ENCODE peak calls at places on chromosomes 7 and 10, in ten cellular contexts. O is pancreas; N is bronchial epithelial cell; H is ovary; Z is germinal center; F is BJ; M is stimulated activated CD8-positive, alpha-beta memory T cell treated with anti-CD3 and anti-CD28 coated beads, Interleukin-4, amount 100 ng/mL, for 1 hour; C is endothelial cell of umbilical vein; Y is HCT116; W is T47D. A is an unnamed sample.
A peak's percentile ranks its signal among the peaks of the same experiment; 100 is the strongest.

GRCh38 chr10:117723343-117723742 is 180.8 kb downstream of the EMX2 start:
- DNase-seq in O (no peak), N (no peak), H (no peak), Z (no peak), F (no peak), M (no peak), C (no peak), Y (no peak), W (peak; percentile 39), A (no peak)

GRCh38 chr10:22652988-22653431 is 61.4 kb downstream of the PIP4K2A start:
- DNase-seq in O (no peak), N (no peak), H (no peak), Z (no peak), F (no peak), M (no peak), C (no peak), Y (no peak), W (no peak), A (no peak)

GRCh38 chr7:69123003-69123402 is 475.3 kb upstream of the AUTS2 start:
- DNase-seq in O (no peak), N (no peak), H (no peak), Z (no peak), F (no peak), M (no peak), C (no peak), Y (no peak), W (no peak), A (no peak)

GRCh38 chr10:98376485-98376884 is 38.5 kb downstream of the PYROXD2 start:
- DNase-seq in O (no peak), N (peak; percentile 9), H (no peak), Z (no peak), F (no peak), M (no peak), C (no peak), Y (no peak), W (peak; percentile 37), A (peak; percentile 32)

GRCh38 chr10:34906021-34906965 is 91.2 kb upstream of the PARD3 start:
- DNase-seq in O (no peak), N (peak; percentile 95), H (no peak), Z (no peak), F (no peak), M (no peak), C (no peak), Y (no peak), W (peak; percentile 90), A (peak; percentile 84)

GRCh38 chr7:15168489-15168888 is 265.9 kb upstream of the DGKB start:
- DNase-seq in O (no peak), N (no peak), H (no peak), Z (no peak), F (peak; percentile 8), M (no peak), C (no peak), Y (no peak), W (peak; percentile 18), A (no peak)

GRCh38 chr7:96285579-96285978 is 36.3 kb downstream of the SLC25A13 start:
- DNase-seq in O (no peak), N (no peak), H (no peak), Z (no peak), F (no peak), M (no peak), C (peak; percentile 16), Y (no peak), W (no peak), A (no peak)

GRCh38 chr7:96084880-96085551 is 236.9 kb downstream of the SLC25A13 start:
- DNase-seq in O (no peak), N (peak; percentile 95), H (no peak), Z (no peak), F (peak; percentile 31), M (no peak), C (peak; percentile 72), Y (no peak), W (no peak), A (no peak)

GRCh38 chr10:33810986-33811385 is 476.5 kb upstream of the NRP1 start:
- DNase-seq in O (no peak), N (no peak), H (peak; percentile 74), Z (no peak), F (no peak), M (no peak), C (no peak), Y (no peak), W (no peak), A (no peak)

GRCh38 chr7:158864507-158864820 is 8.1 kb downstream of the DYNC2I1 start:
- DNase-seq in O (no peak), N (no peak), H (no peak), Z (no peak), F (no peak), M (no peak), C (no peak), Y (no peak), W (no peak), A (no peak)

GRCh38 chr7:25847331-25848070 is 304.5 kb upstream of the NFE2L3 start:
- DNase-seq in O (no peak), N (peak; percentile 14), H (no peak), Z (no peak), F (no peak), M (no peak), C (peak; percentile 56), Y (no peak), W (peak; percentile 82), A (no peak)

GRCh38 chr10:124341768-124342135 is 77.0 kb downstream of the OAT start:
- DNase-seq in O (no peak), N (no peak), H (no peak), Z (no peak), F (no peak), M (no peak), C (no peak), Y (no peak), W (no peak), A (no peak)

GRCh38 chr10:6721964-6722615 is 142.0 kb upstream of the PRKCQ start:
- DNase-seq in O (no peak), N (peak; percentile 93), H (no peak), Z (no peak), F (peak; percentile 94), M (no peak), C (peak; percentile 99), Y (peak; percentile 62), W (no peak), A (no peak)

GRCh38 chr7:112500619-112501018 is 19.8 kb downstream of the LSMEM1 start:
- DNase-seq in O (no peak), N (no peak), H (no peak), Z (no peak), F (no peak), M (no peak), C (no peak), Y (no peak), W (peak; percentile 15), A (no peak)

GRCh38 chr10:86411281-86411841 is 44.8 kb upstream of the GRID1 start:
- DNase-seq in O (no peak), N (no peak), H (no peak), Z (peak; percentile 52), F (peak; percentile 93), M (no peak), C (peak; percentile 64), Y (no peak), W (no peak), A (no peak)

GRCh38 chr10:60237977-60238376 is 151.7 kb downstream of the ANK3 start:
- DNase-seq in O (no peak), N (peak; percentile 65), H (no peak), Z (peak; percentile 15), F (no peak), M (no peak), C (no peak), Y (no peak), W (peak; percentile 2), A (no peak)

GRCh38 chr7:73971701-73972341 is 56.2 kb upstream of the ELN start:
- DNase-seq in O (no peak), N (peak; percentile 25), H (no peak), Z (no peak), F (no peak), M (no peak), C (no peak), Y (peak; percentile 47), W (peak; percentile 77), A (no peak)

GRCh38 chr7:4851459-4852422 is 10.1 kb downstream of the PAPOLB start:
- DNase-seq in O (no peak), N (no peak), H (no peak), Z (no peak), F (no peak), M (no peak), C (no peak), Y (peak; percentile 16), W (no peak), A (no peak)

GRCh38 chr7:23332193-23332592 is 33.1 kb downstream of the MALSU1 start:
- DNase-seq in O (no peak), N (no peak), H (no peak), Z (no peak), F (no peak), M (no peak), C (peak; percentile 55), Y (no peak), W (peak; percentile 45), A (no peak)

GRCh38 chr7:5997210-5997808 is 11.5 kb downstream of the PMS2 start:
- DNase-seq in O (no peak), N (peak; percentile 47), H (no peak), Z (peak; percentile 49), F (no peak), M (no peak), C (peak; percentile 74), Y (no peak), W (peak; percentile 69), A (peak; percentile 65)

GRCh38 chr7:129664029-129665012 is 52.8 kb downstream of the NRF1 start:
- DNase-seq in O (no peak), N (peak; percentile 73), H (no peak), Z (peak; percentile 47), F (peak; percentile 28), M (no peak), C (peak; percentile 75), Y (peak; percentile 45), W (peak; percentile 59), A (no peak)

GRCh38 chr7:11313801-11314200 is 340.1 kb downstream of the PHF14 start:
- DNase-seq in O (no peak), N (no peak), H (no peak), Z (no peak), F (no peak), M (no peak), C (no peak), Y (no peak), W (no peak), A (no peak)

GRCh38 chr7:116443101-116443523 is 56.4 kb upstream of the CAV2 start:
- DNase-seq in O (no peak), N (peak; percentile 99), H (no peak), Z (no peak), F (peak; percentile 81), M (no peak), C (peak; percentile 91), Y (peak; percentile 97), W (no peak), A (no peak)

GRCh38 chr7:111274882-111275281 is 184.0 kb downstream of the LRRN3 start:
- DNase-seq in O (no peak), N (peak; percentile 33), H (no peak), Z (no peak), F (no peak), M (no peak), C (peak; percentile 4), Y (no peak), W (no peak), A (no peak)

GRCh38 chr7:106126170-106126938 is 14.2 kb upstream of the SYPL1 start:
- DNase-seq in O (no peak), N (peak; percentile 82), H (no peak), Z (no peak), F (no peak), M (no peak), C (peak; percentile 72), Y (no peak), W (no peak), A (no peak)

GRCh38 chr10:70773461-70773860 is 11.7 kb downstream of the TBATA start:
- DNase-seq in O (no peak), N (no peak), H (no peak), Z (no peak), F (no peak), M (no peak), C (no peak), Y (no peak), W (no peak), A (no peak)

GRCh38 chr10:130959752-130960195 is 351.7 kb downstream of the TCERG1L start:
- DNase-seq in O (no peak), N (no peak), H (no peak), Z (no peak), F (no peak), M (no peak), C (no peak), Y (no peak), W (no peak), A (no peak)

GRCh38 chr7:30598121-30598876 is 3.6 kb downstream of the GARS1 start:
- DNase-seq in O (no peak), N (peak; percentile 63), H (no peak), Z (no peak), F (no peak), M (no peak), C (no peak), Y (no peak), W (no peak), A (no peak)